ENCODE peak calls at places on chromosomes 12 and 14, in seven cellular contexts. W, D, P, I, G, Z and E are unnamed samples.

GRCh38 chr14:59869381-59870255 is 958 bp downstream of the RTN1 start:
- DNase-seq in G (no peak), W (no peak), P (no peak), I (no peak), Z (peak; percentile 66), D (no peak), E (no peak)

GRCh38 chr12:107393043-107393725 is 292.4 kb upstream of the PWP1 start:
- DNase-seq in P (no peak), G (no peak), D (no peak), I (no peak), W (no peak), Z (no peak), E (no peak)

GRCh38 chr12:133156125-133156690 is 25.1 kb upstream of the ZNF268 start:
- DNase-seq in W (no peak), G (no peak), I (no peak), Z (peak; percentile 2), D (peak; percentile 17), P (peak; percentile 1), E (no peak)

GRCh38 chr14:105861985-105862465 is 335.6 kb downstream of the TMEM121 start:
- DNase-seq in Z (no peak), W (no peak), I (no peak), P (no peak), D (no peak), G (no peak), E (no peak)

GRCh38 chr14:106185837-106186233 is 659.5 kb downstream of the TMEM121 start:
- DNase-seq in W (no peak), G (no peak), P (no peak), Z (no peak), I (no peak), D (no peak), E (no peak)

GRCh38 chr12:128510527-128510926 is 243.6 kb downstream of the TMEM132C start:
- DNase-seq in W (no peak), P (no peak), I (no peak), G (no peak), Z (no peak), D (no peak), E (no peak)

GRCh38 chr12:92629349-92630065 is 73.3 kb upstream of the PLEKHG7 start:
- DNase-seq in W (no peak), Z (no peak), P (peak; percentile 59), I (peak; percentile 24), D (no peak), G (no peak), E (peak; percentile 53)

GRCh38 chr12:89858718-89859117 is 150.1 kb upstream of the ATP2B1 start:
- DNase-seq in P (no peak), I (no peak), Z (no peak), W (no peak), G (no peak), D (no peak), E (no peak)

GRCh38 chr14:23569443-23570151 is 2.0 kb upstream of the AP1G2 start:
- DNase-seq in W (no peak), D (peak; percentile 52), P (no peak), Z (peak; percentile 90), G (no peak), I (no peak), E (no peak)

GRCh38 chr14:36301159-36301558 is 19.3 kb downstream of the MBIP start:
- DNase-seq in W (no peak), D (no peak), Z (no peak), G (peak; percentile 16), I (peak; percentile 6), P (peak; percentile 25), E (no peak)

GRCh38 chr12:132322206-132323132 is 6.9 kb downstream of the GALNT9 start:
- DNase-seq in I (peak; percentile 44), W (no peak), P (no peak), Z (no peak), G (peak; percentile 32), D (no peak), E (peak; percentile 10)

GRCh38 chr12:39240573-39240972 is 202.3 kb downstream of the KIF21A start:
- DNase-seq in G (no peak), P (no peak), Z (peak; percentile 23), W (no peak), D (no peak), I (no peak), E (no peak)

GRCh38 chr12:56010112-56010570 is 10.7 kb upstream of the IKZF4 start:
- DNase-seq in P (no peak), D (no peak), I (no peak), Z (no peak), W (no peak), G (no peak), E (peak; percentile 25)

GRCh38 chr12:56896082-56896481 is 38.1 kb downstream of the SDR9C7 start:
- DNase-seq in P (no peak), G (no peak), I (no peak), D (no peak), W (no peak), Z (no peak), E (no peak)

GRCh38 chr12:85779768-85780167 is 56.4 kb downstream of the RASSF9 start:
- DNase-seq in W (no peak), Z (no peak), I (no peak), G (no peak), P (no peak), D (peak; percentile 16), E (no peak)

GRCh38 chr12:57118711-57119271 is 7.6 kb upstream of the STAT6 start:
- DNase-seq in G (no peak), D (no peak), I (no peak), P (no peak), W (no peak), Z (no peak), E (no peak)

GRCh38 chr14:32711103-32711680 is 227.5 kb upstream of the NPAS3 start:
- DNase-seq in W (no peak), D (peak; percentile 32), G (peak; percentile 66), P (peak; percentile 64), I (peak; percentile 72), Z (peak; percentile 78), E (peak; percentile 55)

GRCh38 chr14:101215936-101216335 is 312.4 kb upstream of the RTL1 start:
- DNase-seq in W (no peak), I (no peak), Z (no peak), D (no peak), G (no peak), P (no peak), E (peak; percentile 59)

GRCh38 chr12:27163048-27163715 is 80.8 kb upstream of the C12orf71 start:
- DNase-seq in D (no peak), P (no peak), Z (peak; percentile 34), W (no peak), I (no peak), G (peak; percentile 13), E (no peak)

GRCh38 chr12:107515446-107515958 is 170.1 kb upstream of the PWP1 start:
- DNase-seq in I (peak; percentile 85), G (peak; percentile 74), P (peak; percentile 72), Z (peak; percentile 22), W (peak; percentile 68), D (peak; percentile 89), E (peak; percentile 23)

GRCh38 chr12:92560713-92561542 is 141.9 kb upstream of the PLEKHG7 start:
- DNase-seq in Z (no peak), W (no peak), D (no peak), P (no peak), I (no peak), G (no peak), E (no peak)

GRCh38 chr14:35492569-35493014 is 41.4 kb upstream of the INSM2 start:
- DNase-seq in W (no peak), P (no peak), I (no peak), D (no peak), Z (no peak), G (no peak), E (no peak)

GRCh38 chr14:53772936-53773335 is 183.7 kb downstream of the BMP4 start:
- DNase-seq in W (no peak), G (no peak), P (no peak), D (no peak), I (no peak), Z (no peak), E (no peak)

GRCh38 chr14:94388027-94388895 is at the start of gene SERPINA1:
- DNase-seq in W (no peak), G (no peak), D (no peak), Z (no peak), I (no peak), P (no peak), E (no peak)
- H3K4me3 ChIP-seq in W (no peak within 1 kb of the TSS), G (no peak within 1 kb of the TSS), D (no peak within 1 kb of the TSS), Z (no peak within 1 kb of the TSS), I (no peak within 1 kb of the TSS), P (no peak within 1 kb of the TSS), E (no peak within 1 kb of the TSS)

GRCh38 chr12:64882687-64883086 is 58.2 kb downstream of the TBC1D30 start:
- DNase-seq in P (no peak), D (no peak), W (no peak), Z (no peak), G (no peak), I (no peak), E (no peak)

GRCh38 chr12:64884164-64884542 is 59.7 kb downstream of the TBC1D30 start:
- DNase-seq in G (no peak), I (no peak), Z (no peak), W (no peak), P (no peak), D (no peak), E (no peak)

GRCh38 chr12:64884728-64885127 is 60.3 kb downstream of the TBC1D30 start:
- DNase-seq in D (no peak), P (no peak), G (no peak), W (no peak), Z (no peak), I (no peak), E (no peak)

GRCh38 chr12:64883264-64884163 is 59.1 kb downstream of the TBC1D30 start:
- DNase-seq in Z (peak; percentile 61), W (no peak), P (no peak), I (no peak), D (peak; percentile 30), G (no peak), E (no peak)
- TF ChIP-seq CTCF in Z (peak; percentile 52), W (no peak), P (no peak), I (peak; percentile 2), D (no peak), G (no peak), E (peak; percentile 11)

DNA sequence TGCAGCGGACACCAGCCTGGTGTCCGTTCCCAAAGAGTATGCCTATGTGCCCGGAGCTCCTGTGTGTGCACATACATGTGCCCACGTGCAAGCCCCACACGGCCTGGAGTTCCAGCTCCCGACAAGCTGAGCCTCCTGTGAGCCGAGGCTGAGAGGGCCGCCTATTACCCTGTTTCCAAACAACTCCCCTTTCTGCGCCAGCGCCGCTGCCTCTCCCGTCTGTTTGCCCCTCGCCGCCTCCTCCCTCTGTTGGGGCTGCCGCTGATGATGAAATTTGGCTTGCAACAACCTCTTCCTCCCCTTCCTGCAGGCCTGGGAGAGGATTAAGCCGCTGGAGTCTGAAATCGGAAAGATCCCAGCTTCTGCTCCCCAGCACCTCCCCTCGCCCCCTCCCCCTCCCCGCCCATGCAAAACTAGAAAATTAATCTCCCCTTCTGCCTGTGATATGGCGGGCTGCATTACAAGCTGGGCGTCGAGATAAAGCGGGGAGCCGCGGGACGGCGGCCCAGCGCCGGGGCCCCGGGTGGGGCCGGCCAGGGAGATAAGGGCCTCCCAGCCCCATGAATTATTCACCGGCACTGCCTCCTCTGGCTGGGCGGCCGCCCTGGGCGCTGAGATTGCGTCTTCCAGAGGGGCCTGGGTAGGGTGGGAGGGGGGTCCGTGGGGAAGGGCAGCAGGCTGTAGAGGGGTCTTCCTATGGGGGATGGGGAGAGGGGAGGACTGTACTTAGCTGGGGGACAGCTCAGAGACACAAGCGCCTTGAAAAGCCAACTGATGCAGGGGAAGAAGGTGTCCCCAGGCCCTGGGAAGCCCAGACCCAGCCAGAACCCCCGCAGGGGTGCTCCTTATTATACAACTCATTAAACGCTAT is 6.8 kb upstream of the ASIC1 start:
- DNase-seq in Z (peak; percentile 78), I (peak; percentile 90), D (no peak), P (peak; percentile 82), W (no peak), G (peak; percentile 93), E (peak; percentile 93)
- H3K4me3 ChIP-seq in Z (peak overlapping the region; percentile 57), I (peak overlapping the region; percentile 19), D (no peak overlapping the region), P (no peak overlapping the region), W (peak overlapping the region; percentile 26), G (peak overlapping the region; percentile 28), E (peak overlapping the region; percentile 9)

GRCh38 chr12:123150804-123151678 is at the start of gene PITPNM2:
- DNase-seq in I (peak; percentile 55), P (peak; percentile 56), Z (peak; percentile 78), G (peak; percentile 73), W (no peak), D (peak; percentile 57), E (peak; percentile 68)
- TF ChIP-seq CTCF in I (no peak), P (no peak), Z (no peak), G (no peak), W (no peak), D (peak; percentile 49), E (no peak)